ENCODE peak calls at places on chromosomes 1 and 21, in eight cellular contexts. R is prostate gland, Z is IMR-90, O is mammary epithelial cell, B is kidney, P is pancreas, C is A549, S is tibial nerve. J is an unnamed sample.

GRCh38 chr1:185644531-185644930 is 89.7 kb upstream of the HMCN1 start:
- DNase-seq in R (no peak), Z (no peak), O (peak; percentile 95), B (no peak), P (no peak), C (peak; percentile 14), S (no peak), J (peak; percentile 40)

GRCh38 chr1:39925727-39926342 is 24.1 kb upstream of the MYCL start:
- DNase-seq in R (no peak), Z (peak; percentile 35), O (no peak), B (no peak), P (no peak), C (no peak), S (no peak), J (peak; percentile 85)

GRCh38 chr1:54493608-54494007 is 54.4 kb upstream of the ACOT11 start:
- DNase-seq in R (no peak), Z (no peak), O (peak; percentile 37), B (no peak), P (no peak), C (no peak), S (no peak), J (peak; percentile 47)

GRCh38 chr1:1351511-1352427 is 2.6 kb upstream of the DVL1 start:
- DNase-seq in R (no peak), Z (peak; percentile 38), O (no peak), B (peak; percentile 89), P (no peak), C (no peak), S (no peak), J (peak; percentile 75)

GRCh38 chr1:172761581-172762025 is 102.7 kb downstream of the FASLG start:
- DNase-seq in R (no peak), Z (peak; percentile 50), O (peak; percentile 70), B (no peak), P (no peak), C (no peak), S (no peak), J (peak; percentile 39)

GRCh38 chr21:43957128-43957571 is 55.0 kb upstream of the TRAPPC10 start:
- DNase-seq in R (no peak), Z (no peak), O (no peak), B (no peak), P (no peak), C (no peak), S (no peak), J (no peak)

GRCh38 chr1:31739281-31739853 is 24.8 kb downstream of the ADGRB2 start:
- DNase-seq in R (no peak), Z (no peak), O (no peak), B (no peak), P (no peak), C (no peak), S (no peak), J (no peak)

GRCh38 chr1:53092659-53093450 is 30.8 kb downstream of the PODN start:
- DNase-seq in R (no peak), Z (no peak), O (no peak), B (no peak), P (no peak), C (no peak), S (no peak), J (no peak)

GRCh38 chr1:40948741-40949528 is 30.6 kb upstream of the CTPS1 start:
- DNase-seq in R (peak; percentile 49), Z (peak; percentile 73), O (peak; percentile 76), B (no peak), P (peak; percentile 65), C (peak; percentile 78), S (no peak), J (peak; percentile 75)

GRCh38 chr1:40944841-40945430 is 34.6 kb upstream of the CTPS1 start:
- DNase-seq in R (peak; percentile 64), Z (peak; percentile 43), O (no peak), B (no peak), P (peak; percentile 81), C (no peak), S (no peak), J (peak; percentile 7)

GRCh38 chr1:40949563-40949962 is 29.9 kb upstream of the CTPS1 start:
- DNase-seq in R (no peak), Z (no peak), O (no peak), B (no peak), P (no peak), C (no peak), S (no peak), J (no peak)

GRCh38 chr1:40944326-40944725 is 35.2 kb upstream of the CTPS1 start:
- DNase-seq in R (peak; percentile 40), Z (peak; percentile 92), O (peak; percentile 75), B (no peak), P (peak; percentile 31), C (peak; percentile 80), S (no peak), J (peak; percentile 26)

DNA sequence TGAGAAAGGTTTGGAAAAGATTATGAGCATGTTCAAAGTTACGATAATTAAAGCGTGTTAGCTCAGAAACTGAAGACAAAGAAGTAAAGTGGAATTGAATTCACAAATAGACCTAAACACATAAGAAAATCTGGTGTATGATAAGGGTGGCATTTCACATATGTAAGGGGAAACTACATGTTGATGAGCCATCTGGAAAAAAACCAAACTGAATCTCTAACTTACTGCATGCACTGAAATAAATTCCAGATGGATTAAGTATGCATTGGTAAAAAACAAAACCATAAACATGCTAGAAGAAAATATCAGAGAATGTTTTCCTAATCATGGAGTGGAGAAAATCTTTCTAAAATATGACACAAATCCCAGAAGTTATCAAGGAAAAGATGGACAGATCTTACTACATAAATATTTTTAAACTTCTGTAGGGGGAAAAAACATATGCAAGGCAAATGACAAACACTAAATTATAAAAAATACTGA is 34.0 kb upstream of the CTPS1 start:
- DNase-seq in R (no peak), Z (peak; percentile 22), O (no peak), B (no peak), P (no peak), C (no peak), S (no peak), J (peak; percentile 5)
- H3K27ac ChIP-seq in R (peak overlapping the region; percentile 76), Z (peak overlapping the region; percentile 94), O (peak overlapping the region; percentile 43), B (no peak overlapping the region), P (peak overlapping the region; percentile 67), C (peak overlapping the region; percentile 81), S (no peak overlapping the region), J (no peak overlapping the region)

GRCh38 chr1:9121891-9122409 is 7.0 kb downstream of the GPR157 start:
- DNase-seq in R (no peak), Z (no peak), O (no peak), B (peak; percentile 51), P (no peak), C (no peak), S (no peak), J (no peak)

GRCh38 chr1:9127395-9128160 is 1.3 kb downstream of the GPR157 start:
- DNase-seq in R (no peak), Z (no peak), O (no peak), B (peak; percentile 48), P (no peak), C (no peak), S (no peak), J (no peak)

GRCh38 chr1:9126511-9126910 is 2.4 kb downstream of the GPR157 start:
- DNase-seq in R (no peak), Z (no peak), O (no peak), B (no peak), P (no peak), C (no peak), S (no peak), J (no peak)

GRCh38 chr1:9128161-9128519 is 762 bp downstream of the GPR157 start:
- DNase-seq in R (peak; percentile 54), Z (no peak), O (peak; percentile 34), B (no peak), P (peak; percentile 25), C (no peak), S (no peak), J (peak; percentile 19)

DNA sequence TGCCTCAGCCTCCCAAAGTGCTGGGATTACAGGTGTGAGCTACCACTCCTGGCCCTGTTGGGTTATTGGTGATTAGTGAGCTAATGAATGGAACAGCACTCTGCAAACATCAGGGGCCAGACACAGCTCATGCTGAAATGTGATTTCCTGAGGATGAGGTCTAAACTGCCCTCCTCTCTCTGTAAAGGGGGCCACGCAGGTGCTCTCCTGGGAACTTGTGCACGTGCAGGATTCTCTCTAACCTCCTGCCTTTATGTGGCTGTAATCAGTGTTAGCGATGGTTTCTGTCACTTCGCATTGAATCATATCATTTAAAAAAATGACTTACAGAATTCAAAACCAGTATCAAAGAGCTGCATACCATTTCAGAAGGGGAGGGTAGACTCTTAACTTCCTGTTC is 3.6 kb downstream of the GPR157 start:
- DNase-seq in R (no peak), Z (no peak), O (no peak), B (peak; percentile 1), P (no peak), C (no peak), S (no peak), J (no peak)
- H3K27ac ChIP-seq in R (no peak overlapping the region), Z (no peak overlapping the region), O (no peak overlapping the region), B (no peak overlapping the region), P (no peak overlapping the region), C (no peak overlapping the region), S (no peak overlapping the region), J (no peak overlapping the region)

GRCh38 chr21:46152939-46153258 is 2.5 kb downstream of the FTCD start:
- DNase-seq in R (no peak), Z (no peak), O (no peak), B (no peak), P (peak; percentile 3), C (no peak), S (no peak), J (no peak)

GRCh38 chr21:46151989-46152938 is 3.1 kb downstream of the FTCD start:
- DNase-seq in R (no peak), Z (no peak), O (no peak), B (peak; percentile 70), P (no peak), C (no peak), S (no peak), J (no peak)

GRCh38 chr21:46154955-46155513 is 345 bp downstream of the FTCD start:
- DNase-seq in R (no peak), Z (no peak), O (no peak), B (no peak), P (no peak), C (no peak), S (peak; percentile 8), J (no peak)

GRCh38 chr21:46154155-46154954 is 1.0 kb downstream of the FTCD start:
- DNase-seq in R (no peak), Z (no peak), O (no peak), B (peak; percentile 74), P (peak; percentile 2), C (no peak), S (peak; percentile 7), J (no peak)

DNA sequence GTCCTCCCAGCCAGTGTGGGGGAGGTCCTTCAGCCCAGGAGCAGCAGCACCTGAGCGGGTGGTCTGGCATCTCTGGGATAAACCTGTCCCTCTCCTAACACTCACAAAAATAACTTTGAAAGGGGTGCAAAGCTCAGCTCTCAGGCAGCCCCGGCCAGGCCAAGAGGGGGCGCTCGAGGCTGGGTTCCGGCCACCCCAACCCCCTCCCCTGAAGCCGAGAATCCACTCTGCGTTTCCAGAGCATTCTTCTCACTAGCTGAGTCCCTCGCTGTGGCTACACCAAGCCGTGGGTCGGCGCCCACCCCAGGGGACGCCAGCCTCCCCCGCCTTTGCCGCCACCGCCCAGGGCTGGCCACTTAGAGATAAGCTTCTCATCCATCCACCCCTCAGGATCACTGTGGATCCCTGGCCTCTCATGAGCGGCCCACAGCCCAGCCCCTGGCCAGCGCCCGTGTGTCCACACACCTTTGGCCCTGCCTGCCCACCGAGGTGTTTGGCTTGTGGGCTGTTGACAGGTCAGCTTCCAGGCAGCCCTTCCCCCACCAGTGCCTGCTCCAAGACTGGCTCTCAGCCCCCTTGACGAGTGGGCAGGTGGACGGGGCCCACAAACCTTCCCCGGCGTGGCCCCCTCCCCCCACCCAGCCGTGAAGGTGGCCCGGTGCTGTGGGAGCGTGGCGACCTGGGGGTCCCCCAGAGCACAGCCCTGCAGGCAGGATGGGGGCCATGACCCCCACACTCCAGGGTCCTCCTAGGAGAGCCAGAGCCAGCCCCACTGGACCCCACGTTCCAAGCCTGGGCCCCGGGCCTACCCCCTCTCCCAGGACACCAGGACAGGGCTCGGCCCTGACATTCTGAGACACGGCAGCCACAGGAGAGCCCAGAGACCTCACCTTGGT is 1.9 kb downstream of the FTCD start:
- DNase-seq in R (peak; percentile 58), Z (no peak), O (no peak), B (peak; percentile 74), P (peak; percentile 17), C (no peak), S (peak; percentile 14), J (peak; percentile 67)
- H3K27ac ChIP-seq in R (peak overlapping the region; percentile 92), Z (no peak overlapping the region), O (no peak overlapping the region), B (peak overlapping the region; percentile 92), P (peak overlapping the region; percentile 2), C (peak overlapping the region; percentile 38), S (no peak overlapping the region), J (no peak overlapping the region)

GRCh38 chr1:153592706-153593105 is 20.2 kb downstream of the S100A16 start:
- DNase-seq in R (no peak), Z (no peak), O (no peak), B (no peak), P (no peak), C (no peak), S (no peak), J (no peak)
- H3K27ac ChIP-seq in R (no peak overlapping the region), Z (no peak overlapping the region), O (no peak overlapping the region), B (no peak overlapping the region), P (no peak overlapping the region), C (no peak overlapping the region), S (no peak overlapping the region), J (no peak overlapping the region)

J was measured in GM23248.